ENCODE peak calls at places on chromosomes 6 and 20, in nine cellular contexts. E is K562, H is sigmoid colon, L is GM23338, U is breast epithelium, G is SK-N-SH, D is vagina, J is transverse colon, X is suprapubic skin. T is an unnamed sample.

GRCh38 chr6:127201321-127201720 is 65.3 kb upstream of the RNF146 start:
- DNase-seq in E (no peak), H (no peak), L (no peak), U (no peak), G (no peak), D (no peak), J (no peak), X (no peak), T (no peak)

GRCh38 chr6:24480705-24481104 is 8.7 kb downstream of the GPLD1 start:
- DNase-seq in E (no peak), H (no peak), L (no peak), U (no peak), G (no peak), D (no peak), J (no peak), X (no peak), T (no peak)

GRCh38 chr20:50276119-50277063 is 85.8 kb downstream of the CEBPB start:
- DNase-seq in E (no peak), H (peak), L (no peak), U (no peak), G (no peak), D (no peak), J (no peak), X (no peak), T (no peak)

GRCh38 chr6:75600694-75601265 is 900 bp upstream of the SENP6 start:
- DNase-seq in E (no peak), H (no peak), L (no peak), U (no peak), G (peak), D (no peak), J (no peak), X (no peak), T (no peak)

GRCh38 chr6:112781236-112781635 is 434.1 kb downstream of the RFPL4B start:
- DNase-seq in E (no peak), H (no peak), L (no peak), U (no peak), G (no peak), D (no peak), J (no peak), X (no peak), T (no peak)

GRCh38 chr6:31304683-31305082 is 32.8 kb upstream of the HLA-C start:
- DNase-seq in E (no peak), H (no peak), L (no peak), U (no peak), G (no peak), D (no peak), J (no peak), X (no peak), T (no peak)

GRCh38 chr20:23091741-23092408 is 5.8 kb upstream of the CD93 start:
- DNase-seq in E (peak), H (no peak), L (peak), U (no peak), G (no peak), D (no peak), J (no peak), X (no peak), T (no peak)

GRCh38 chr6:115843945-115844344 is 216.7 kb downstream of the FRK start:
- DNase-seq in E (no peak), H (no peak), L (no peak), U (no peak), G (no peak), D (no peak), J (no peak), X (no peak), T (no peak)

GRCh38 chr20:62819494-62820174 is 2.8 kb downstream of the COL9A3 start:
- DNase-seq in E (no peak), H (no peak), L (no peak), U (no peak), G (no peak), D (no peak), J (no peak), X (no peak), T (no peak)

DNA sequence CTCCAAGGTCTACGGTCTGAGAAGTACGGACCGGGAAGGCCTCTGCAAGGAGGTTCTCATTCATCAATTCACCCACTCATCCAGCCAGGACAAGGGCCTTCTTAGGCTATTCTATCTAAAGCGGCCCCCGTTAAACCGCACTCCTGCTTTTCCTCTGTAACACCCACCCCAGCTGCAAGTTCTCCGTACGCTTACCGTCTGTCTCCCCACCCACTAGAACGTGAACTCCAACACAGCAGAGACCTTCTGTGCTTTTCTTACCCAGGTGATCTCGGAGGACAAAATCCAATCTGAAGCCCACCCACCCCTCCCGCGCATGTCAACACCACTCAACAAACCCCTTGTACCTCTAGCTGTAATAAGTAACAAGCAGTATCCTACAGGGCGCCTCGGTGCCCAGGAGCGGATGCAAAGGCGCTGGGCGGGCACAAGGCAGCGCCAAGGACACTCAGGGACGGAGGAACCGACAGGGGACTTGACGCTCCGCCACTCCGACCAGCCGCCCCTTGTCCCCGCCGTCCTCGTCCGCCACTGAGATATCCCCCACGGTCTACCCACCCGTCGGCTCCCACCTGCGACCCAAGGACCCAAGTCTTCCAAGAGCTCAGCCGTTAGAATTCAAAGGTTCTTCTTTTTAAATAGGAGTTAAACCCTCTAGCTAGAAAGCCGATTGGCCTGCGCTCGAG is at the start of gene AURKA:
- DNase-seq in E (no peak), H (no peak), L (peak), U (no peak), G (no peak), D (peak), J (no peak), X (no peak), T (no peak)
- TF ChIP-seq POLR2AphosphoS5 in E (peak), H (no peak), L (peak), U (no peak), G (peak), D (no peak), J (no peak), X (no peak), T (peak)

GRCh38 chr6:44006123-44006871 is 121.0 kb downstream of the MRPL14 start:
- DNase-seq in E (no peak), H (no peak), L (no peak), U (no peak), G (no peak), D (no peak), J (no peak), X (peak), T (no peak)

GRCh38 chr6:44004625-44005506 is 122.4 kb downstream of the MRPL14 start:
- DNase-seq in E (no peak), H (no peak), L (no peak), U (no peak), G (peak), D (no peak), J (no peak), X (peak), T (no peak)

GRCh38 chr6:44006872-44007303 is 120.4 kb downstream of the MRPL14 start:
- DNase-seq in E (no peak), H (no peak), L (no peak), U (no peak), G (no peak), D (no peak), J (no peak), X (peak), T (no peak)

GRCh38 chr6:44004136-44004535 is 123.1 kb downstream of the MRPL14 start:
- DNase-seq in E (no peak), H (no peak), L (no peak), U (no peak), G (no peak), D (no peak), J (no peak), X (peak), T (no peak)

DNA sequence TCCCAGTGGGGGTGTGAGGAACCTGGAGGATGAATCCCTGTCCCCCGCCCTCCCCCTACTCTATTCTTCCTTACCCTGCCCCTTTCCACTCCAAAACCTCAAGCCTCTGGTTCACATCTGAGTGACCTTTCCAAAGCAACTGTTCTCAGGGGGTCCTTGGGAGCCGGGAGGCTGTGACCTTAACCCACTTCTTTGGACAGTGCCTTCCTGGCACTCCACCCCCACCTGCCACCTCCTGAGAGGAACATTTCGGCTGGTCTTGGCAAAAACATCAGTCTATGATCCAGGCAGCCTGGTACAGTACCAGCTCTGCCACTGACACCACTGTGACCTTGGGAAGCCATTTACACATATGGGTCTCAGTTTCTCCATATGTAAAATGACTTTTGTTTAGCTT is 121.7 kb downstream of the MRPL14 start:
- DNase-seq in E (no peak), H (no peak), L (no peak), U (no peak), G (no peak), D (no peak), J (no peak), X (no peak), T (no peak)
- TF ChIP-seq POLR2AphosphoS5 in E (no peak), H (no peak), L (no peak), U (no peak), G (no peak), D (no peak), J (no peak), X (no peak), T (no peak)

GRCh38 chr6:33822575-33823395 is 19.0 kb upstream of the MLN start:
- DNase-seq in E (peak), H (no peak), L (peak), U (no peak), G (peak), D (no peak), J (no peak), X (no peak), T (peak)
- TF ChIP-seq POLR2AphosphoS5 in E (no peak), H (no peak), L (no peak), U (no peak), G (no peak), D (no peak), J (no peak), X (no peak), T (no peak)

GRCh38 chr6:52576392-52577021 is 353 bp downstream of the TRAM2 start:
- DNase-seq in E (peak), H (peak), L (peak), U (peak), G (peak), D (no peak), J (peak), X (peak), T (no peak)

GRCh38 chr6:52577778-52578473 is 1.1 kb upstream of the TRAM2 start:
- DNase-seq in E (no peak), H (no peak), L (no peak), U (no peak), G (no peak), D (no peak), J (no peak), X (no peak), T (no peak)

GRCh38 chr6:52575490-52575868 is 1.4 kb downstream of the TRAM2 start:
- DNase-seq in E (no peak), H (no peak), L (no peak), U (no peak), G (no peak), D (no peak), J (no peak), X (no peak), T (no peak)

GRCh38 chr6:52576054-52576391 is 837 bp downstream of the TRAM2 start:
- DNase-seq in E (no peak), H (peak), L (no peak), U (no peak), G (no peak), D (no peak), J (no peak), X (no peak), T (no peak)

GRCh38 chr6:52577022-52577777 is at the start of gene TRAM2:
- DNase-seq in E (peak), H (peak), L (peak), U (peak), G (peak), D (no peak), J (peak), X (peak), T (peak)
- TF ChIP-seq POLR2AphosphoS5 in E (peak), H (peak), L (peak), U (peak), G (peak), D (no peak), J (peak), X (peak), T (no peak)

T was measured in H1.